ENCODE peak calls at places on chromosomes 5 and 9, in eight cellular contexts. W is HTR-8/SVneo; D is DMS153; E is RPMI7951; I is dorsolateral prefrontal cortex; U is AG08396; T is stimulated activated CD4-positive, alpha-beta T cell treated with anti-CD3 and anti-CD28 coated beads, Interleukin-1b, Interleukin-23, amount 100 ng/mL, for 1 hour; O is central memory CD4-positive, alpha-beta T cell. Z is an unnamed sample.

GRCh38 chr9:124596172-124596839 is 89.1 kb upstream of the NR5A1 start:
- DNase-seq in W (no peak), D (no peak), E (no peak), I (no peak), U (no peak), T (no peak), O (no peak), Z (no peak)

GRCh38 chr5:172770374-172770674 is 671 bp downstream of the DUSP1 start:
- DNase-seq in W (no peak), D (no peak), E (no peak), I (no peak), U (peak), T (no peak), O (no peak), Z (no peak)

GRCh38 chr9:98833090-98833956 is 25.9 kb downstream of the GALNT12 start:
- DNase-seq in W (no peak), D (no peak), E (peak), I (no peak), U (no peak), T (no peak), O (no peak), Z (no peak)

GRCh38 chr5:77359231-77359630 is 132.9 kb downstream of the WDR41 start:
- DNase-seq in W (no peak), D (no peak), E (no peak), I (no peak), U (no peak), T (no peak), O (no peak), Z (no peak)

GRCh38 chr5:66113160-66113559 is 30.9 kb upstream of the SREK1 start:
- DNase-seq in W (no peak), D (no peak), E (peak), I (no peak), U (no peak), T (no peak), O (no peak), Z (no peak)

GRCh38 chr5:67059747-67060490 is 136.7 kb downstream of the CD180 start:
- DNase-seq in W (no peak), D (no peak), E (peak), I (no peak), U (no peak), T (no peak), O (no peak), Z (no peak)

GRCh38 chr9:131420913-131421312 is 27.0 kb downstream of the PRRC2B start:
- DNase-seq in W (no peak), D (no peak), E (peak), I (no peak), U (no peak), T (no peak), O (no peak), Z (no peak)

GRCh38 chr5:109757490-109757889 is 67.8 kb downstream of the MAN2A1 start:
- DNase-seq in W (no peak), D (no peak), E (no peak), I (no peak), U (no peak), T (no peak), O (no peak), Z (no peak)

GRCh38 chr5:111694183-111694582 is 62.8 kb downstream of the NREP start:
- DNase-seq in W (peak), D (no peak), E (peak), I (no peak), U (peak), T (no peak), O (no peak), Z (no peak)

GRCh38 chr5:95555553-95555952 is 652 bp downstream of the ARSK start:
- DNase-seq in W (no peak), D (no peak), E (no peak), I (no peak), U (no peak), T (no peak), O (no peak), Z (no peak)

GRCh38 chr5:43422143-43422542 is 10.0 kb upstream of the CCL28 start:
- DNase-seq in W (peak), D (no peak), E (peak), I (no peak), U (no peak), T (no peak), O (no peak), Z (no peak)

GRCh38 chr9:21317956-21318923 is 13.1 kb upstream of the IFNA5 start:
- DNase-seq in W (no peak), D (peak), E (peak), I (peak), U (peak), T (no peak), O (peak), Z (peak)

GRCh38 chr5:92527311-92528078 is 1053.5 kb downstream of the NR2F1-AS1 start:
- DNase-seq in W (no peak), D (no peak), E (no peak), I (no peak), U (peak), T (no peak), O (no peak), Z (no peak)

GRCh38 chr9:9498846-9499245 is 1114.0 kb downstream of the PTPRD start:
- DNase-seq in W (no peak), D (no peak), E (no peak), I (no peak), U (no peak), T (no peak), O (no peak), Z (no peak)

GRCh38 chr5:100676807-100677631 is 141.8 kb downstream of the FAM174A start:
- DNase-seq in W (peak), D (peak), E (no peak), I (no peak), U (no peak), T (no peak), O (no peak), Z (no peak)

GRCh38 chr9:129181246-129181645 is 3.2 kb upstream of the IER5L start:
- DNase-seq in W (no peak), D (no peak), E (no peak), I (no peak), U (no peak), T (no peak), O (no peak), Z (no peak)

GRCh38 chr5:115186794-115187193 is 17.1 kb upstream of the TRIM36 start:
- DNase-seq in W (no peak), D (no peak), E (no peak), I (no peak), U (no peak), T (no peak), O (no peak), Z (no peak)

GRCh38 chr9:134551657-134552348 is 89.8 kb upstream of the COL5A1 start:
- DNase-seq in W (peak), D (no peak), E (peak), I (no peak), U (peak), T (no peak), O (no peak), Z (no peak)

GRCh38 chr9:121359358-121360294 is 10.4 kb downstream of the STOM start:
- DNase-seq in W (no peak), D (no peak), E (peak), I (no peak), U (no peak), T (no peak), O (no peak), Z (no peak)

Z was measured in NCI-H460.